ENCODE peak calls at places on chromosomes 3 and 15, in five cellular contexts. M is HS-5, X is left lobe of liver, Y is HT-29, S is OCI-LY7. E is an unnamed sample.

GRCh38 chr3:196995027-196995426 is 26.4 kb upstream of the PIGZ start:
- DNase-seq in M (no peak), X (no peak), Y (no peak), S (no peak), E (no peak)

GRCh38 chr3:16067837-16068471 is 106.5 kb upstream of the GALNT15 start:
- DNase-seq in M (no peak), X (no peak), Y (no peak), S (no peak), E (no peak)

GRCh38 chr15:63514533-63514943 is 10.1 kb downstream of the USP3 start:
- DNase-seq in M (peak; percentile 68), X (no peak), Y (peak; percentile 84), S (no peak), E (no peak)

GRCh38 chr3:12476238-12476897 is 7.9 kb upstream of the TSEN2 start:
- DNase-seq in M (no peak), X (no peak), Y (peak; percentile 19), S (no peak), E (no peak)

GRCh38 chr15:100900136-100900894 is 18.8 kb upstream of the LRRK1 start:
- DNase-seq in M (no peak), X (no peak), Y (no peak), S (no peak), E (no peak)

GRCh38 chr3:28088811-28089526 is 152.4 kb upstream of the CMC1 start:
- DNase-seq in M (no peak), X (no peak), Y (no peak), S (no peak), E (no peak)

GRCh38 chr3:115999001-115999400 is 375.7 kb downstream of the GAP43 start:
- DNase-seq in M (no peak), X (no peak), Y (no peak), S (no peak), E (no peak)

GRCh38 chr3:193530231-193531165 is 24.2 kb downstream of the ATP13A4 start:
- DNase-seq in M (no peak), X (no peak), Y (no peak), S (no peak), E (no peak)

GRCh38 chr3:31772155-31772761 is 208.8 kb downstream of the OSBPL10 start:
- DNase-seq in M (no peak), X (no peak), Y (no peak), S (no peak), E (no peak)

GRCh38 chr15:41958002-41958420 is 14.3 kb downstream of the EHD4 start:
- DNase-seq in M (no peak), X (peak; percentile 42), Y (no peak), S (no peak), E (no peak)

GRCh38 chr3:157160652-157161480 is 919 bp upstream of the CCNL1 start:
- DNase-seq in M (peak; percentile 84), X (peak; percentile 92), Y (peak; percentile 92), S (no peak), E (peak; percentile 82)

GRCh38 chr15:80804970-80805495 is 25.9 kb downstream of the CEMIP start:
- DNase-seq in M (no peak), X (no peak), Y (peak; percentile 60), S (no peak), E (no peak)

GRCh38 chr3:125137432-125138033 is 75.0 kb downstream of the SLC12A8 start:
- DNase-seq in M (no peak), X (no peak), Y (no peak), S (no peak), E (peak; percentile 38)

GRCh38 chr3:43425829-43426228 is 139.5 kb downstream of the SNRK start:
- DNase-seq in M (no peak), X (no peak), Y (no peak), S (no peak), E (no peak)

GRCh38 chr3:196621581-196621980 is 17.9 kb upstream of the NRROS start:
- DNase-seq in M (no peak), X (no peak), Y (no peak), S (no peak), E (no peak)

GRCh38 chr3:132803889-132804288 is 81.7 kb upstream of the NPHP3 start:
- DNase-seq in M (no peak), X (no peak), Y (peak; percentile 37), S (no peak), E (no peak)

GRCh38 chr3:140854961-140855360 is 86.7 kb upstream of the SLC25A36 start:
- DNase-seq in M (no peak), X (no peak), Y (no peak), S (no peak), E (no peak)

GRCh38 chr3:121493431-121493830 is 52.4 kb downstream of the POLQ start:
- DNase-seq in M (no peak), X (no peak), Y (no peak), S (no peak), E (no peak)

GRCh38 chr3:88203537-88204143 is 53.9 kb downstream of the C3orf38 start:
- DNase-seq in M (peak; percentile 38), X (peak; percentile 67), Y (peak; percentile 50), S (peak; percentile 67), E (peak; percentile 32)

GRCh38 chr15:68652141-68652540 is 73.3 kb downstream of the CORO2B start:
- DNase-seq in M (no peak), X (no peak), Y (no peak), S (no peak), E (no peak)

GRCh38 chr3:12948371-12948770 is 107.0 kb upstream of the RPL32 start:
- DNase-seq in M (no peak), X (no peak), Y (no peak), S (no peak), E (no peak)

GRCh38 chr3:16866447-16867025 is 18.2 kb upstream of the PLCL2 start:
- DNase-seq in M (no peak), X (no peak), Y (no peak), S (peak; percentile 16), E (peak; percentile 48)

GRCh38 chr3:106678657-106679390 is 698.4 kb upstream of the CCDC54 start:
- DNase-seq in M (no peak), X (no peak), Y (no peak), S (no peak), E (no peak)

E was measured in kidney epithelial cell.